ENCODE peak calls at places on chromosomes 12 and 14, in six cellular contexts. I, B, N, T, J and P are unnamed samples.

GRCh38 chr14:57480044-57480443 is 13.6 kb downstream of the CCDC198 start:
- DNase-seq in I (no peak), B (no peak), N (no peak), T (no peak), J (no peak), P (no peak)

GRCh38 chr14:31070431-31070830 is 44.3 kb upstream of the STRN3 start:
- DNase-seq in I (no peak), B (no peak), N (no peak), T (no peak), J (no peak), P (no peak)

GRCh38 chr14:28077005-28077404 is 689.6 kb upstream of the FOXG1 start:
- DNase-seq in I (no peak), B (no peak), N (no peak), T (no peak), J (no peak), P (no peak)

GRCh38 chr12:122024132-122024785 is 2.6 kb downstream of the BCL7A start:
- DNase-seq in I (no peak), B (no peak), N (no peak), T (no peak), J (no peak), P (no peak)

GRCh38 chr12:118188690-118189371 is 52.9 kb downstream of the PEBP1 start:
- DNase-seq in I (peak), B (no peak), N (peak), T (no peak), J (no peak), P (no peak)

GRCh38 chr14:105530446-105531087 is 4.2 kb downstream of the TMEM121 start:
- DNase-seq in I (no peak), B (no peak), N (no peak), T (no peak), J (peak), P (no peak)

GRCh38 chr14:71232506-71232905 is 325.2 kb downstream of the PCNX1 start:
- DNase-seq in I (no peak), B (no peak), N (no peak), T (no peak), J (no peak), P (no peak)

GRCh38 chr12:111761099-111761498 is 5.6 kb upstream of the ALDH2 start:
- DNase-seq in I (no peak), B (no peak), N (no peak), T (no peak), J (no peak), P (no peak)

GRCh38 chr12:33223956-33224355 is 215.7 kb downstream of the SYT10 start:
- DNase-seq in I (no peak), B (no peak), N (no peak), T (no peak), J (no peak), P (no peak)

DNA sequence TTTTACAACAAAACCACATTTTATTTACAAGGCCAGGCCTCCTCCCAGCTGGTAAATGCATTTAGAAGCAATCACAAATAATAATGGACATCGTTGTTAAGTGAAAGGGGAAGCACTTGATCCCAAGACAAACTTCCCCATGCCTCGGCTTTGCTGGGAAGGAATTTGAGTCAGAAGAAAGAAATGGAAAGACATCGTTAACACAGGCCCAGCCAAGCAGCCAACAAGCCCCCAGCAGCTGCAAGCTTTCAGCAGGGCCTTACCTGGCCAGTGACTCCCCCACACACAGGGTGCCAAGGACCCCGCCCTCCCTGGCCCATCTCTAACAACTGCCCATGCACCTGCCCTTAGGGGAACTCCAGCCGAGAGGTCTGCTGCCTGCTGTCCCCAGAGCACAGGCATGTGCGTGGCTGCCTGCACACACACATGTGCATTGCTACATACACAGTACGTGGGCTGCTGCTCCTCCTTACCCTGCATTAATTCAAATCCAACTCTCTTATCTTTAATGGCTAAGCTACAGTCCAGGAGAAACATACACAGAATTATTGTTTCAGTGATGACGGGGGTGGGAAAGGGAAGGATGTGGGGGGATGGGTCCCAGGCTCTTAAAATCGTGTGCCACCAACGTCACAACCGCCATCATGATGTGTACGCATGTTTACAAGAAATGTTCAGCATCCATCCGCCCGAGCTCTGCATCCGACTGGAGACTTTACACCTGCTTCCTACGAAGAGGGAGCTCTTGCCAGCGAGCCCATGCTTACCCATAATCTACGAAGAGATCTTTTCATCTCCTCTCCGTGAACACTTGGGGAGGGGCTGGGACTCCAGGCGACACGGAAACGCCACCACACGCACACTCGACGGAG is 9.8 kb downstream of the BCL11B start:
- DNase-seq in I (no peak), B (no peak), N (no peak), T (no peak), J (no peak), P (no peak)
- TF ChIP-seq CTCF in I (no peak), B (no peak), N (no peak), T (no peak), J (no peak), P (no peak)

GRCh38 chr12:32084753-32085152 is 21.9 kb upstream of the BICD1 start:
- DNase-seq in I (no peak), B (no peak), N (no peak), T (no peak), J (no peak), P (no peak)

GRCh38 chr12:32087301-32087700 is 19.3 kb upstream of the BICD1 start:
- DNase-seq in I (no peak), B (no peak), N (no peak), T (no peak), J (no peak), P (no peak)

GRCh38 chr12:32083489-32083888 is 23.2 kb upstream of the BICD1 start:
- DNase-seq in I (no peak), B (no peak), N (no peak), T (no peak), J (no peak), P (no peak)

GRCh38 chr12:32080435-32080834 is 26.2 kb upstream of the BICD1 start:
- DNase-seq in I (no peak), B (no peak), N (no peak), T (no peak), J (no peak), P (no peak)

DNA sequence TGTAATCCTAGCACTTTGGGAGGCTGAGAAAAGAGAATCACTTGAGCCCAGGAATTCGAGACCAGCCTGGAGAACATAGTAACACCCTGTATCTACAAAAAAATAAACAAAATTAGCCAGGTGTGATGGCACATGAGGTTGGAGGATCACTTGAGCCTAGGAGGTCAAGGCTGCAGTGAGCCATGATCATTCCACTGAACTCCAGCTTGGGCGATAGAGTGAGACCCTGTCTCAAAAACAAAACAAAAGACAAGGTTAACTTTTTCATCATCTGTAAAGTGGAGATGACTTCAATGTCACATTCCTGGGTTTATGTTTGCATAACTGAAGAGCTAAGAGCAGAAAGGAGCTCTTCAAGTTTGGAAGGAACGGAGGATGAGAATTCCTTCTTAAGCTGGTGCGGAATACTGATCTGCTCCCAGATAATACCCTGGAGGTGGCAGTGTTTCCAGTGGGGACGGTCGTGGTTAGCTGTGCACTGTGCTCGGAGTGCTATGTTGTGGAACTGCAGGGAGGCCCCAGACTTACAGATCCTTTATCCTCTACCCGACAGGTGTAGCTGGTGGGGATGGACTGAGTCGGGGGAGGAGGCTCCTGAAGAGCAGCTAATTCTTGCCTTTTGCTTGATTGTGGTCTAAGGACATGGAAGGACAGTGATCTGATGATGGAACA is 22.5 kb upstream of the BICD1 start:
- DNase-seq in I (no peak), B (no peak), N (no peak), T (no peak), J (no peak), P (no peak)
- TF ChIP-seq CTCF in I (no peak), B (no peak), N (no peak), T (no peak), J (no peak), P (no peak)

GRCh38 chr14:25537846-25538455 is 488.0 kb upstream of the STXBP6 start:
- DNase-seq in I (peak), B (peak), N (peak), T (peak), J (no peak), P (no peak)
- TF ChIP-seq CTCF in I (peak), B (peak), N (peak), T (peak), J (no peak), P (peak)

DNA sequence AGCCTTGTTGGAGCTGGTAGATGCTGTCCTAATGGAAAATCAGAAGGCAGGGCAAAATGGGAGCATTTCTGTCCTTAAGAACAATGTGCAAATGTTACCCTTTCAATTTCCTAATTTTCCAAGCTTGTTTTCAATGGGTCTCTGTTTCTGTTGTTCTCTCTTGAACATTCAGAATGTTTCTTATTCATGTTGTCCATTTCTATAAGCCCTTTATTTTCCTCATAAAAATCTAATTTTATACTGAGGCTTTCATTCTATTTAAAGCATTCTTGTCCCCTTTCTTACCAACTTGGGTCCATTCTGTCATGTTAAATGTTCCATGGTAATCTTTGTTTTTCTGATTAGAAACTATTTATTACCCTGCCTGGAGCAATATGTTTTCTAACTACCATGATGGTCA is 125.0 kb downstream of the PRIMA1 start:
- DNase-seq in I (no peak), B (no peak), N (no peak), T (no peak), J (no peak), P (no peak)
- TF ChIP-seq CTCF in I (no peak), B (no peak), N (no peak), T (no peak), J (no peak), P (no peak)

GRCh38 chr12:40222247-40222646 is 2.5 kb upstream of the LRRK2 start:
- DNase-seq in I (no peak), B (no peak), N (no peak), T (no peak), J (no peak), P (no peak)

GRCh38 chr12:40225337-40225983 is 663 bp downstream of the LRRK2 start:
- DNase-seq in I (no peak), B (no peak), N (no peak), T (no peak), J (no peak), P (no peak)

GRCh38 chr12:40226652-40227051 is 1.9 kb downstream of the LRRK2 start:
- DNase-seq in I (no peak), B (no peak), N (no peak), T (no peak), J (peak), P (no peak)

GRCh38 chr12:40225984-40226602 is 1.3 kb downstream of the LRRK2 start:
- DNase-seq in I (no peak), B (no peak), N (no peak), T (no peak), J (no peak), P (no peak)

GRCh38 chr12:40224439-40225291 is at the start of gene LRRK2:
- DNase-seq in I (peak), B (peak), N (peak), T (peak), J (peak), P (peak)
- TF ChIP-seq CTCF in I (peak), B (no peak), N (no peak), T (no peak), J (no peak), P (no peak)